ENCODE peak calls at places on chromosomes 11 and 22, in nine cellular contexts. O is Peyer's patch; S is DND-41; C is brain microvascular endothelial cell; B is CD8-positive, alpha-beta T cell; E is heart right ventricle; W is GM23338; D is pancreas; F is CD4-positive, alpha-beta T cell. J is an unnamed sample.
A peak's percentile ranks its signal among the peaks of the same experiment; 100 is the strongest.

GRCh38 chr11:12090761-12091261 is 19.6 kb upstream of the MICAL2 start:
- DNase-seq in O (peak; percentile 90), S (no peak), C (no peak), B (no peak), E (no peak), W (no peak), D (no peak), F (no peak), J (no peak)

GRCh38 chr11:30016588-30017363 is at the start of gene KCNA4:
- DNase-seq in O (no peak), S (no peak), C (no peak), B (no peak), E (peak; percentile 51), W (peak; percentile 84), D (no peak), F (no peak), J (peak; percentile 90)

GRCh38 chr22:33274214-33274828 is 216.1 kb upstream of the SYN3 start:
- DNase-seq in O (peak; percentile 73), S (peak; percentile 30), C (no peak), B (no peak), E (no peak), W (peak; percentile 91), D (no peak), F (no peak), J (no peak)

GRCh38 chr11:8066036-8066910 is 14.7 kb upstream of the TUB start:
- DNase-seq in O (no peak), S (no peak), C (no peak), B (no peak), E (no peak), W (no peak), D (no peak), F (no peak), J (no peak)

GRCh38 chr11:6799402-6799801 is at the start of gene OR6A2:
- DNase-seq in O (no peak), S (no peak), C (peak; percentile 8), B (no peak), E (no peak), W (no peak), D (no peak), F (no peak), J (no peak)

GRCh38 chr11:132895340-132895739 is 637.0 kb downstream of the OPCML start:
- DNase-seq in O (no peak), S (no peak), C (peak; percentile 97), B (no peak), E (no peak), W (no peak), D (no peak), F (no peak), J (no peak)

GRCh38 chr11:71298016-71298550 is 45.7 kb upstream of the SHANK2 start:
- DNase-seq in O (no peak), S (no peak), C (no peak), B (no peak), E (no peak), W (no peak), D (no peak), F (no peak), J (peak; percentile 46)

GRCh38 chr22:28917747-28918543 is 34.6 kb downstream of the ZNRF3 start:
- DNase-seq in O (no peak), S (no peak), C (no peak), B (no peak), E (peak; percentile 30), W (peak; percentile 54), D (peak; percentile 72), F (no peak), J (peak; percentile 51)

GRCh38 chr11:36186340-36186739 is 102.9 kb downstream of the COMMD9 start:
- DNase-seq in O (no peak), S (no peak), C (peak; percentile 20), B (no peak), E (no peak), W (no peak), D (no peak), F (no peak), J (no peak)

GRCh38 chr11:114060402-114061052 is 1.0 kb downstream of the ZBTB16 start:
- DNase-seq in O (peak; percentile 65), S (no peak), C (no peak), B (no peak), E (peak; percentile 59), W (peak; percentile 51), D (peak; percentile 51), F (peak; percentile 27), J (no peak)

GRCh38 chr11:65262775-65263174 is 1.0 kb downstream of the POLA2 start:
- DNase-seq in O (no peak), S (no peak), C (no peak), B (no peak), E (no peak), W (no peak), D (no peak), F (no peak), J (no peak)

GRCh38 chr22:38026130-38027111 is 30.8 kb upstream of the PICK1 start:
- DNase-seq in O (no peak), S (no peak), C (no peak), B (no peak), E (no peak), W (no peak), D (no peak), F (no peak), J (no peak)

GRCh38 chr22:39117585-39118191 is 20.6 kb downstream of the APOBEC3H start:
- DNase-seq in O (peak; percentile 93), S (peak; percentile 47), C (peak; percentile 20), B (peak; percentile 49), E (no peak), W (peak; percentile 85), D (peak; percentile 54), F (peak; percentile 54), J (no peak)

GRCh38 chr11:69252494-69252845 is 41.5 kb upstream of the MYEOV start:
- DNase-seq in O (no peak), S (no peak), C (no peak), B (no peak), E (no peak), W (no peak), D (no peak), F (no peak), J (no peak)

GRCh38 chr11:119720311-119720710 is 8.7 kb downstream of the NECTIN1 start:
- DNase-seq in O (no peak), S (no peak), C (no peak), B (no peak), E (no peak), W (no peak), D (no peak), F (no peak), J (no peak)

GRCh38 chr11:72721689-72722049 is 30.5 kb downstream of the ARAP1 start:
- DNase-seq in O (peak; percentile 70), S (peak; percentile 30), C (peak; percentile 14), B (no peak), E (no peak), W (no peak), D (peak; percentile 59), F (peak; percentile 40), J (no peak)
- H3K27ac ChIP-seq in O (peak overlapping the region; percentile 89), S (peak overlapping the region; percentile 95), C (peak overlapping the region; percentile 65), B (peak overlapping the region; percentile 80), E (peak overlapping the region; percentile 87), W (peak overlapping the region; percentile 50), D (peak overlapping the region; percentile 94), F (peak overlapping the region; percentile 72), J (peak overlapping the region; percentile 89)

GRCh38 chr22:50217543-50218152 is 16.8 kb downstream of the SELENOO start:
- DNase-seq in O (no peak), S (no peak), C (no peak), B (no peak), E (no peak), W (no peak), D (no peak), F (no peak), J (peak; percentile 10)

GRCh38 chr22:50215297-50216049 is 14.7 kb downstream of the SELENOO start:
- DNase-seq in O (no peak), S (no peak), C (no peak), B (no peak), E (no peak), W (no peak), D (peak; percentile 38), F (no peak), J (no peak)

GRCh38 chr22:50218153-50218995 is 17.6 kb downstream of the SELENOO start:
- DNase-seq in O (no peak), S (no peak), C (no peak), B (no peak), E (no peak), W (no peak), D (peak; percentile 39), F (no peak), J (peak; percentile 19)

GRCh38 chr22:50216684-50217520 is 16.1 kb downstream of the SELENOO start:
- DNase-seq in O (no peak), S (no peak), C (no peak), B (no peak), E (no peak), W (no peak), D (peak; percentile 15), F (no peak), J (peak; percentile 19)

GRCh38 chr22:50216161-50216683 is 15.4 kb downstream of the SELENOO start:
- DNase-seq in O (no peak), S (no peak), C (no peak), B (no peak), E (no peak), W (no peak), D (peak; percentile 15), F (no peak), J (no peak)
- H3K27ac ChIP-seq in O (no peak overlapping the region), S (no peak overlapping the region), C (no peak overlapping the region), B (no peak overlapping the region), E (no peak overlapping the region), W (no peak overlapping the region), D (no peak overlapping the region), F (no peak overlapping the region), J (no peak overlapping the region)

GRCh38 chr11:103633037-103633788 is 403.2 kb upstream of the DDI1 start:
- DNase-seq in O (no peak), S (no peak), C (no peak), B (no peak), E (no peak), W (peak; percentile 64), D (no peak), F (no peak), J (no peak)
- H3K27ac ChIP-seq in O (no peak overlapping the region), S (no peak overlapping the region), C (no peak overlapping the region), B (no peak overlapping the region), E (no peak overlapping the region), W (peak overlapping the region; percentile 88), D (no peak overlapping the region), F (no peak overlapping the region), J (no peak overlapping the region)

GRCh38 chr11:62593434-62594044 is 2.2 kb upstream of the TUT1 start:
- DNase-seq in O (peak; percentile 93), S (peak; percentile 82), C (peak; percentile 70), B (peak; percentile 47), E (peak; percentile 75), W (peak; percentile 93), D (peak; percentile 73), F (peak; percentile 72), J (no peak)
- H3K27ac ChIP-seq in O (peak overlapping the region; percentile 9), S (peak overlapping the region; percentile 25), C (no peak overlapping the region), B (no peak overlapping the region), E (no peak overlapping the region), W (no peak overlapping the region), D (no peak overlapping the region), F (peak overlapping the region; percentile 97), J (peak overlapping the region; percentile 97)